ENCODE peak calls at places on chromosomes 6 and 20, in seven cellular contexts. M is hepatocyte, K is breast epithelium, D is fibroblast of lung, V is thoracic aorta, X is ovary, J is left lung. Z is an unnamed sample.

GRCh38 chr20:8331740-8332412 is 199.8 kb downstream of the PLCB1 start:
- DNase-seq in M (no peak), K (no peak), D (peak; percentile 85), V (no peak), X (no peak), J (peak; percentile 40), Z (peak; percentile 31)

GRCh38 chr6:97765480-97765879 is 482.5 kb upstream of the MMS22L start:
- DNase-seq in M (no peak), K (no peak), D (peak; percentile 83), V (no peak), X (no peak), J (no peak), Z (no peak)

GRCh38 chr6:106069478-106069877 is 16.7 kb upstream of the PRDM1 start:
- DNase-seq in M (peak; percentile 78), K (no peak), D (peak; percentile 89), V (no peak), X (no peak), J (no peak), Z (no peak)

GRCh38 chr6:168157272-168158007 is 78.4 kb upstream of the FRMD1 start:
- DNase-seq in M (peak; percentile 80), K (no peak), D (peak; percentile 89), V (no peak), X (no peak), J (no peak), Z (no peak)

GRCh38 chr6:91155129-91155528 is 568.3 kb upstream of the MAP3K7 start:
- DNase-seq in M (no peak), K (no peak), D (no peak), V (no peak), X (no peak), J (no peak), Z (no peak)

GRCh38 chr6:33124525-33124901 is 48.7 kb downstream of the HLA-DPB1 start:
- DNase-seq in M (no peak), K (no peak), D (no peak), V (no peak), X (no peak), J (no peak), Z (no peak)

GRCh38 chr20:13492001-13492480 is 146.7 kb downstream of the TASP1 start:
- DNase-seq in M (peak; percentile 13), K (no peak), D (peak; percentile 81), V (no peak), X (no peak), J (no peak), Z (no peak)

GRCh38 chr6:161511455-161512159 is 237.7 kb upstream of the AGPAT4 start:
- DNase-seq in M (no peak), K (no peak), D (no peak), V (no peak), X (no peak), J (no peak), Z (no peak)

GRCh38 chr6:334536-334935 is 42.2 kb downstream of the DUSP22 start:
- DNase-seq in M (no peak), K (no peak), D (no peak), V (no peak), X (no peak), J (no peak), Z (no peak)

GRCh38 chr6:330948-331347 is 38.7 kb downstream of the DUSP22 start:
- DNase-seq in M (no peak), K (no peak), D (no peak), V (no peak), X (no peak), J (no peak), Z (no peak)

GRCh38 chr6:333379-334002 is 41.2 kb downstream of the DUSP22 start:
- DNase-seq in M (no peak), K (no peak), D (no peak), V (no peak), X (no peak), J (no peak), Z (no peak)

GRCh38 chr6:331622-332521 is 39.6 kb downstream of the DUSP22 start:
- DNase-seq in M (no peak), K (no peak), D (no peak), V (no peak), X (no peak), J (no peak), Z (peak; percentile 47)

GRCh38 chr6:332671-333070 is 40.4 kb downstream of the DUSP22 start:
- DNase-seq in M (no peak), K (no peak), D (peak; percentile 74), V (no peak), X (no peak), J (no peak), Z (no peak)
- TF ChIP-seq CTCF in M (no peak), K (no peak), D (no peak), V (no peak), X (no peak), J (no peak), Z (no peak)

GRCh38 chr20:56445130-56445529 is 23.3 kb upstream of the RTF2 start:
- DNase-seq in M (no peak), K (no peak), D (no peak), V (no peak), X (no peak), J (no peak), Z (no peak)
- H3K36me3 ChIP-seq in M (no peaks in the 10 kb centered on the region), K (no peaks in the 10 kb centered on the region), D (peaks cover 14% of the 10 kb centered on the region), V (no peaks in the 10 kb centered on the region), X (no peaks in the 10 kb centered on the region), J (no peaks in the 10 kb centered on the region), Z (no peaks in the 10 kb centered on the region)

GRCh38 chr6:10695086-10695657 is 400 bp downstream of the PAK1IP1 start:
- DNase-seq in M (no peak), K (no peak), D (no peak), V (no peak), X (no peak), J (no peak), Z (no peak)

GRCh38 chr6:10694302-10695085 is at the start of the genes C6orf52 and PAK1IP1:
- DNase-seq in M (peak; percentile 95), K (peak; percentile 89), D (peak; percentile 93), V (peak; percentile 80), X (peak; percentile 94), J (peak; percentile 94), Z (peak; percentile 92)

GRCh38 chr6:10692965-10693538 is 1.4 kb downstream of the C6orf52 start:
- DNase-seq in M (peak; percentile 45), K (no peak), D (no peak), V (no peak), X (no peak), J (no peak), Z (no peak)

GRCh38 chr6:10690651-10691445 is 3.6 kb downstream of the C6orf52 start:
- DNase-seq in M (peak; percentile 11), K (no peak), D (no peak), V (no peak), X (no peak), J (no peak), Z (no peak)

DNA sequence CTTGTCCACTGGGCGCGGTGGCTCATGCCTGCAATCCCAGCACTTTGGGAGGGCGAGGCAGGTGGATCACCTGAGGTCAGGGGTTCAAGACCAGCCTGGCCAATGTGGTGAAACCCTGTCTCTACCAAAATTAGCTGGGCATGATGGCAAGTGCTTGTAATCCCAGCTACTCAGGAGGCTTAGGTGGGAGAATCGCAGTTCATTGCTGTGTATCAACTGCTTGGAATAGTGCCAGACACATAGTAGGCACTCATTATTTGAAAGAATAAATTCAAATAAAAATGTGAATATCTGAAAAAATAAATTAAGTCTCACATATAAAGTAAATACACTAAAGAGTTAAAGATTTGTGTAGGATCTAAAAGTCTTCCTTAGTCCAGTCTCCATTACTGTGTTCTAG is 1.9 kb downstream of the PAK1IP1 start:
- DNase-seq in M (no peak), K (no peak), D (no peak), V (no peak), X (no peak), J (no peak), Z (no peak)
- H3K4me3 ChIP-seq in M (no peak overlapping the region), K (no peak overlapping the region), D (no peak overlapping the region), V (no peak overlapping the region), X (no peak overlapping the region), J (no peak overlapping the region), Z (no peak overlapping the region)

GRCh38 chr6:107604549-107604948 is 114.6 kb downstream of the SOBP start:
- DNase-seq in M (no peak), K (no peak), D (no peak), V (no peak), X (no peak), J (no peak), Z (no peak)
- TF ChIP-seq CTCF in M (no peak), K (no peak), D (no peak), V (no peak), X (no peak), J (no peak), Z (no peak)

GRCh38 chr20:46071573-46071972 is 18.2 kb downstream of the NCOA5 start:
- DNase-seq in M (no peak), K (no peak), D (peak; percentile 6), V (no peak), X (no peak), J (no peak), Z (no peak)
- H3K36me3 ChIP-seq in M (no peaks in the 10 kb centered on the region), K (peaks cover 5% of the 10 kb centered on the region), D (peaks cover 2% of the 10 kb centered on the region), V (peaks cover 32% of the 10 kb centered on the region), X (peaks cover 4% of the 10 kb centered on the region), J (no peaks in the 10 kb centered on the region), Z (peaks cover 55% of the 10 kb centered on the region)